ENCODE peak calls at places on chromosomes 11 and 22, in nine cellular contexts. T is CD4-positive, alpha-beta memory T cell; K is right cardiac atrium; U is pancreas; I is IMR-90; B is mammary epithelial cell; X is heart left ventricle; D is breast epithelium; J is tibial artery. S is an unnamed sample. For H3K4me1, the result is how much of the 10 kb centered on the place peaks cover.

GRCh38 chr11:12126352-12127019 is 16.1 kb downstream of the MICAL2 start:
- DNase-seq in X (no peak), T (no peak), K (no peak), U (no peak), D (no peak), J (no peak), B (peak), I (peak), S (no peak)

GRCh38 chr22:46076651-46077339 is 73.5 kb upstream of the PPARA start:
- DNase-seq in I (peak), U (no peak), D (peak), T (no peak), K (peak), B (peak), J (peak), X (peak), S (no peak)

GRCh38 chr11:73359341-73359740 is 16.9 kb upstream of the RELT start:
- DNase-seq in X (peak), I (peak), B (peak), J (peak), T (no peak), K (peak), D (no peak), U (no peak), S (no peak)

GRCh38 chr11:17763703-17764102 is 29.1 kb downstream of the KCNC1 start:
- DNase-seq in K (no peak), U (no peak), I (no peak), T (no peak), X (no peak), B (no peak), D (no peak), J (no peak), S (no peak)

GRCh38 chr11:74057251-74058151 is 48.6 kb upstream of the UCP3 start:
- DNase-seq in D (no peak), K (no peak), I (peak), J (no peak), B (peak), T (no peak), X (no peak), U (no peak), S (no peak)

GRCh38 chr11:128686745-128687177 is 7.1 kb upstream of the FLI1 start:
- DNase-seq in D (no peak), I (peak), B (peak), U (no peak), K (peak), T (peak), J (no peak), X (peak), S (no peak)

GRCh38 chr11:84819128-84819527 is 808.0 kb downstream of the DLG2 start:
- DNase-seq in D (no peak), K (no peak), J (no peak), I (no peak), B (peak), T (no peak), X (no peak), U (no peak), S (no peak)

GRCh38 chr11:43250309-43250708 is 61.5 kb upstream of the API5 start:
- DNase-seq in X (no peak), U (no peak), K (no peak), I (no peak), B (no peak), D (no peak), J (no peak), T (no peak), S (no peak)

GRCh38 chr11:123261345-123262106 is 66.5 kb upstream of the CLMP start:
- DNase-seq in J (peak), I (peak), U (peak), B (peak), D (peak), X (peak), T (no peak), K (peak), S (peak)

DNA sequence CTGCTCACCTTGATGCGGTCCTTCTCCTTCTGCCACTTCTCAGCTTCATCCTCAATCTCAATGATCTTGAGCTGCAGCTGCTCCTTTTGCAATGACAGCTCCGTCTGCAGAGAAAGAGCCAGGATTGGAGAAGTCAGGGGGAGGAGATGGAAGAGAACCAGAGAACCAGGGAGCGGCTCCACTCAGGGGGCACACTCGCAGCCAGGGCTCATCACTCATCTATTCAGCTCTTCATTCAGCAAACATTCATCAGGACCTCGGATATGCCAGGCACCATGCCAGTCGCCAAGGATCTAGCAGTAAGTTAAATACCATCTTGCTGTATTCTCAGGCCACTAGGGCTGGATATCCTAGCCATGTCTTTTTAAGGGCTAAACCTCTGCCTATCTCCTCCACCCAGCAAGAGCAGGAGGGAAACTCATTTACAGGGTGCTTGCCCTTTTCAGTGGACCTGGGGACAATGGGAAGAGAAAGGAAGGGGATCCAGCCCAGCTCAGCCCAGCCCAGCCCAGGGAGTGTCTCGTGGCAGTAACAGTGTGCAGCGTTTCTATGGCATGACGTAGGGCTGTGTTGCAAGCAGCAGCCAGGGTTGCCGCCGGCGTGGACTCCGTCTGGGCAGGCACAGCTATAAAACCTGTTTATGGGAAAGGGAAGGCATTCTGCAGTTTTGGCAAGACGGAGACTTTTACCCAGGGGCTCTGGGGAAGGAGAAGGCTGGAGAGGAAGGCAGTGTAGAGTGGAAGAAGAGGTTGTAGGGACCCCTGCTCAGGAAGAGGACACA is 9.3 kb downstream of the TRIM29 start:
- DNase-seq in I (peak), J (peak), X (peak), K (no peak), B (peak), D (peak), T (no peak), U (no peak), S (no peak)
- H3K4me1 ChIP-seq in I (under half), J (under half), X (under half), K (under half), B (half or more), D (under half), T (under half), U (under half), S (under half)

DNA sequence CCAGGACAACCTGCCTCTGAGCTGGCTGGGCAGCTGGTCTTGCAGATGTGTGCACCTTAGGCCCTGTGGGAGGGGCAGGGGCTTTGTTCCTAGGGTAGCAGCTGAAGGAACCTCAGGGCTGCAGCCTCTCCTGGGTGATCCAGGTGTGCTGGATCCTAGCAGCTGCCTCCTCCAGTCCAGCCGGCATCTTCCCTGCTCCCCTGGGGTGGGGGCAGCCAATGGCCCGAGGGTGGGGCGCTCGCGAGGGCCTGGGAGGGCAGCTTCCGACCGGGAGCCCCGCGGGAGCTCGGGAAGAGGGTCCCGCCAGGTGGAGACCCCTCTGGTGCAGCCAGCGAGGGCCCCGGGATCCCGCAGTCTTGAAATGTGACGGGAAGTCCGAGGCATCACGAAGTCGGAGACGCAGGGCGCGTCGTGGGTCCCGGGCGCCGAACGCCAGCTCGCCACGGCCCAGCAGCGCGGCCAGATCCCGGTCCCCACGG is 1.7 kb downstream of the IFITM1 start:
- DNase-seq in T (no peak), K (peak), I (no peak), U (peak), B (no peak), X (no peak), D (no peak), J (no peak), S (no peak)
- H3K4me3 ChIP-seq in T (peak), K (peak), I (peak), U (peak), B (no peak), X (peak), D (peak), J (peak), S (peak)

DNA sequence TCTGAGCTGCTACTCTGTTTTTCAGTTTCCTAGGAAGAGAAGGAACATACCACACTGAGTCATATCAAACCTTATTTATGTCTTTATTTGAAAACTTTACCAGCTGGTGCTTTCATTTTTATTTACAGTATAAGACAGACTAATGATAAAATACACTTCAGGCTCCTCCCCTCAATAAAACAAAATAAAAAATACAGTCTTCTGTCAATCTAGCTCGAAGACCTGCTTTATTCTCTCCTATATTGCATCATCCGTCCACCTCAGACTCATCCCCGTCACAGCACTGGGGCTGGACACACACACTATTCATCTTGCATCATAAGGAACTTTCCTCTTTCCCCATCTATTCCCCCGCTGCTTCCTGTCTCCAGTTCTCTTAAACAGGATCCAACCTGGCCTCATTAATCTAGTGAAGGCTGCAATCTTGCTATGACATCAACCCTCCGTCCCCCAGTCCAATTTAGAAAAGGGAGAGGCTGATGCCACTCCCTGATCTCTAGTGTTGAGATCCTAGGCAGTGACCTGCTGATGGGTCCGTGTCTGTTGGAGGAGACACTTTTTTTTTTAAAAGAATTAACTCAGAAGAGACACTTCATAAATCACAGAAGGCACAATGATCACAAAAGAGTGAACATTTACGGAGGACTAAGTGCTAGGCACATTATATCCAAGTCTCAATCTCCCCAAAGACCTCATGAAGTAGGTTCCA is 1.1 kb downstream of the XBP1 start:
- DNase-seq in X (no peak), K (peak), U (no peak), B (peak), J (peak), D (peak), T (peak), I (peak), S (peak)
- H3K4me1 ChIP-seq in X (half or more), K (under half), U (under half), B (under half), J (half or more), D (under half), T (half or more), I (under half), S (under half)

GRCh38 chr11:67666303-67666645 is 8.1 kb downstream of the ALDH3B2 start:
- DNase-seq in B (no peak), T (no peak), J (no peak), X (no peak), U (no peak), D (no peak), K (no peak), I (no peak), S (no peak)
- H3K4me3 ChIP-seq in B (no peak), T (no peak), J (no peak), X (no peak), U (no peak), D (no peak), K (no peak), I (no peak), S (peak)